ENCODE peak calls at places on chromosomes 2 and 18, in eight cellular contexts. U is CD4-positive, CD25-positive, alpha-beta regulatory T cell; M is coronary artery; A is tibial artery; C is MM.1S; B is brain microvascular endothelial cell; L is left ventricle myocardium inferior; J is heart right ventricle. K is an unnamed sample.

GRCh38 chr2:72921088-72921851 is 4.0 kb downstream of the EMX1 start:
- DNase-seq in U (no peak), M (no peak), A (no peak), C (no peak), B (no peak), L (no peak), J (no peak), K (no peak)

GRCh38 chr2:237704476-237705224 is 77.3 kb downstream of the LRRFIP1 start:
- DNase-seq in U (no peak), M (no peak), A (no peak), C (no peak), B (no peak), L (no peak), J (no peak), K (no peak)

GRCh38 chr2:73998451-73998850 is 13.7 kb downstream of the TET3 start:
- DNase-seq in U (peak), M (no peak), A (no peak), C (no peak), B (no peak), L (no peak), J (no peak), K (no peak)

GRCh38 chr2:14626873-14627272 is 5.6 kb upstream of the LRATD1 start:
- DNase-seq in U (no peak), M (no peak), A (no peak), C (peak), B (no peak), L (no peak), J (no peak), K (no peak)

GRCh38 chr2:102661846-102662245 is 42.5 kb downstream of the SLC9A2 start:
- DNase-seq in U (no peak), M (no peak), A (no peak), C (no peak), B (no peak), L (no peak), J (no peak), K (no peak)

GRCh38 chr2:119609337-119609736 is 65.1 kb downstream of the CFAP221 start:
- DNase-seq in U (no peak), M (no peak), A (no peak), C (no peak), B (no peak), L (no peak), J (no peak), K (no peak)

GRCh38 chr2:5982217-5982910 is 290.2 kb downstream of the SOX11 start:
- DNase-seq in U (no peak), M (no peak), A (no peak), C (no peak), B (no peak), L (no peak), J (no peak), K (no peak)

GRCh38 chr2:64101141-64101591 is 43.1 kb downstream of the PELI1 start:
- DNase-seq in U (no peak), M (no peak), A (no peak), C (no peak), B (no peak), L (no peak), J (no peak), K (no peak)

GRCh38 chr2:197427204-197427603 is 7.6 kb downstream of the SF3B1 start:
- DNase-seq in U (no peak), M (no peak), A (no peak), C (no peak), B (no peak), L (no peak), J (no peak), K (no peak)

GRCh38 chr2:64405476-64406406 is 48.2 kb upstream of the LGALSL start:
- DNase-seq in U (no peak), M (no peak), A (peak), C (no peak), B (peak), L (no peak), J (no peak), K (no peak)

GRCh38 chr2:87401726-87402345 is 346.1 kb upstream of the PLGLB2 start:
- DNase-seq in U (no peak), M (peak), A (no peak), C (no peak), B (no peak), L (no peak), J (no peak), K (no peak)

GRCh38 chr2:168801961-168802824 is at the start of gene NOSTRIN:
- DNase-seq in U (no peak), M (no peak), A (no peak), C (no peak), B (no peak), L (peak), J (peak), K (no peak)

GRCh38 chr18:70132999-70133398 is 72.5 kb downstream of the RTTN start:
- DNase-seq in U (no peak), M (no peak), A (peak), C (no peak), B (peak), L (no peak), J (no peak), K (no peak)

GRCh38 chr2:86372641-86373502 is 35.4 kb upstream of the REEP1 start:
- DNase-seq in U (no peak), M (no peak), A (no peak), C (no peak), B (peak), L (no peak), J (peak), K (peak)

GRCh38 chr2:88838165-88838635 is 146.7 kb downstream of the RPIA start:
- DNase-seq in U (no peak), M (no peak), A (no peak), C (no peak), B (no peak), L (no peak), J (no peak), K (no peak)

GRCh38 chr2:128986867-128987268 is 668.2 kb upstream of the HS6ST1 start:
- DNase-seq in U (no peak), M (no peak), A (no peak), C (no peak), B (no peak), L (no peak), J (no peak), K (no peak)

GRCh38 chr2:50492452-50492851 is 539.5 kb downstream of the NRXN1 start:
- DNase-seq in U (no peak), M (no peak), A (no peak), C (peak), B (peak), L (no peak), J (peak), K (peak)

GRCh38 chr2:12602661-12603060 is 114.1 kb upstream of the TRIB2 start:
- DNase-seq in U (no peak), M (no peak), A (no peak), C (no peak), B (no peak), L (no peak), J (no peak), K (no peak)

GRCh38 chr2:152222975-152223638 is 47.5 kb upstream of the STAM2 start:
- DNase-seq in U (no peak), M (no peak), A (peak), C (no peak), B (peak), L (peak), J (peak), K (peak)

GRCh38 chr2:44952806-44953685 is 11.5 kb downstream of the SIX3 start:
- DNase-seq in U (no peak), M (no peak), A (no peak), C (no peak), B (no peak), L (no peak), J (no peak), K (peak)
- H3K4me3 ChIP-seq in U (no peak), M (peak), A (peak), C (peak), B (peak), L (peak), J (peak), K (peak)

DNA sequence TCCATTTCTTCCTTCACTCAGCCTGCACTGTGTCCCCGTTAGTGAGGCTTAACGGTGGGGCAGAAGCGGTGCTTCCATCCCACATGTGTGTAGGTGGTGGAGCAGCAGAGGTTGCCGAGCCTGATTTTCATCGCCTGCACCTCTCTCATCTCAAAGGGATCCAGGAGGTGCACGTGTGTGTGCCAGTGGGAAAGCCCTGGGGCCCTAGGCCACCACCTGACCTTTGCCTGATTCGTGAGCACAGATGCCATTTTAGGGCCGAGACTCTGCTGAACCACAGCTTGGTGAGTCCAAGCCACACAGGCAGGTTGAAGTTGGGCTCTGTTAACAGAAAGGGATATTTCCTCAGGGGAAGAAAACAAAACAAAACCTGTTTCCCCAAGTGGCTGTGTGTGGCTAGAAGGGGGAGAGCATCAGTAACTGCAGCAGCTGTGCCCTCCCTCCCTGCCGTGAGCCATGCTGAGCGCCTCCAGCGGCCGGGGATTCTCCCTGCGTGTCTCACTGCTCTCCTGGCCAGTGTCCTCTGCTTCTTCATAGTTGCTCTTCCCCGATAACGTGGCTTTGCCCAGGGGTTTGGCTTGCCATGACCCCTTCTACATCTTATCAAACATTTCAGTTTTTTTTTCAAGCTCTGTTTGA is 81.5 kb downstream of the MAPRE2 start:
- DNase-seq in U (no peak), M (no peak), A (no peak), C (no peak), B (peak), L (no peak), J (no peak), K (peak)
- H3K27ac ChIP-seq in U (no peak), M (peak), A (no peak), C (no peak), B (no peak), L (peak), J (no peak), K (no peak)

GRCh38 chr2:211931314-211931713 is 607.3 kb downstream of the ERBB4 start:
- DNase-seq in U (no peak), M (no peak), A (no peak), C (no peak), B (no peak), L (no peak), J (no peak), K (no peak)
- H3K4me3 ChIP-seq in U (no peak), M (no peak), A (no peak), C (no peak), B (no peak), L (peak), J (no peak), K (no peak)

DNA sequence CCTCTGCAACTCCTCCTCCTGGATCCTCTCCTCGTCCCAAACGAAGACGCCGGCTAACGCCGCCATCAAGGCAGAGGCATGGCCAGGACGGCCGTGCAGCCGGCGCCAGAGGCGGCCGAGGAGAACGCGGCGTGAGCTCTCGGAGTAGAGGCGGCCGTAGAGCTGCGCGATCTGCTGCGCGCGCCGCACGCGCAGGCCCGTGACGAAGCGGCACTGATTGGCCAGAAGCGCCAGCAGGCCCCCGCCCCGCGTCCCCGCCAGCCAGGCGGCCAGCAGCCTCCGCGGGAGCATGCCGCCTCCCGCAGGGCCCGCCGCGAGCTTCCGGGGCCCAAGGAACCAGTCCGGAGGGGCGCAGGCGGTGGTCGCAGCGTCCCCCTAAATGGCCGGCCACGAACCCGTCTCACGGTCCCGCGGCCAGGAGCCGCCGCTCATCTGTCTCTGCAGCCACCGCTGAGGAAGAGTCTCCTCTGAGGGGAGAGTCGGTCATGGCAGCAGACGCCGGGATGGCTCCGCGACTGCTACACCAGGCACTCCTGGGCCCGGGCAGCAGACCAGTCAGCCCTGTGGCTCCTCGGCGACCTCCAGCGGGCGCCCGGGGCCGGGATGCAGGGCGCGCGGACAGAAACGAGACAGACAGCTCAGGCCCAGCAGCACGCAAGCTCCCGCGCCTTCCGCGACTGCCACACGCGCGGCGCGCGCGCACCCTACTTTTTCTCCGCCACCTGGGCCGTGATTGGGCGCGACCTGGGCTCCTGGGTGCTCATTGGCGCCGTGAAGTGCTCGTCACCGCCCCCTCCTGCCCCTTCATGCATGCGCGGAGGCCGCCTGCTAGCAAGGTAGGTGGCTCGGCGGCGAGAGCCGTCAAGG is at the start of gene STARD7:
- DNase-seq in U (peak), M (peak), A (peak), C (peak), B (peak), L (peak), J (peak), K (peak)
- H3K27ac ChIP-seq in U (peak), M (peak), A (peak), C (peak), B (peak), L (peak), J (peak), K (peak)

GRCh38 chr2:148643421-148643820 is 1.1 kb upstream of the EPC2 start:
- DNase-seq in U (no peak), M (no peak), A (no peak), C (no peak), B (no peak), L (no peak), J (no peak), K (no peak)
- H3K4me3 ChIP-seq in U (peak), M (peak), A (peak), C (peak), B (no peak), L (peak), J (no peak), K (peak)